ENCODE peak calls at places on chromosome 20, in five cellular contexts. N is ascending aorta; J is neuronal stem cell; E is CD4-positive, CD25-positive, alpha-beta regulatory T cell; D is naive thymus-derived CD4-positive, alpha-beta T cell. Q is an unnamed sample.

GRCh38 chr20:43752561-43753301 is 25.9 kb upstream of the GTSF1L start:
- DNase-seq in E (no peak), N (no peak), D (no peak), J (no peak), Q (peak; percentile 93)

GRCh38 chr20:10414982-10415650 is 18.9 kb downstream of the MKKS start:
- DNase-seq in D (no peak), E (no peak), J (peak; percentile 54), N (no peak), Q (no peak)

GRCh38 chr20:19440660-19441527 is 228.5 kb downstream of the SLC24A3 start:
- DNase-seq in D (no peak), N (no peak), E (no peak), J (no peak), Q (no peak)

GRCh38 chr20:45036044-45036755 is 64.7 kb downstream of the KCNS1 start:
- DNase-seq in N (no peak), D (no peak), J (no peak), E (no peak), Q (no peak)

GRCh38 chr20:40963505-40963845 is 65.1 kb upstream of the TOP1 start:
- DNase-seq in J (no peak), D (no peak), E (no peak), N (no peak), Q (no peak)

GRCh38 chr20:7505835-7506221 is 434.4 kb downstream of the HAO1 start:
- DNase-seq in D (no peak), N (no peak), E (no peak), J (no peak), Q (no peak)

GRCh38 chr20:63457737-63458136 is 14.7 kb downstream of the KCNQ2 start:
- DNase-seq in E (no peak), D (no peak), J (no peak), N (no peak), Q (no peak)

GRCh38 chr20:48198951-48199431 is 413.7 kb upstream of the SULF2 start:
- DNase-seq in E (no peak), D (no peak), J (no peak), N (no peak), Q (no peak)

GRCh38 chr20:32743237-32744112 is at the start of gene COMMD7:
- DNase-seq in D (peak; percentile 48), N (no peak), E (peak; percentile 61), J (no peak), Q (peak; percentile 49)

GRCh38 chr20:63874254-63874653 is 9.2 kb downstream of the TPD52L2 start:
- DNase-seq in J (no peak), D (no peak), E (no peak), N (no peak), Q (no peak)

GRCh38 chr20:33686008-33686983 is at the start of gene E2F1:
- DNase-seq in J (peak; percentile 95), E (peak; percentile 92), D (peak; percentile 85), N (peak; percentile 79), Q (peak; percentile 65)

GRCh38 chr20:51860015-51860882 is 57.9 kb upstream of the SALL4 start:
- DNase-seq in D (no peak), N (no peak), J (no peak), E (no peak), Q (no peak)

DNA sequence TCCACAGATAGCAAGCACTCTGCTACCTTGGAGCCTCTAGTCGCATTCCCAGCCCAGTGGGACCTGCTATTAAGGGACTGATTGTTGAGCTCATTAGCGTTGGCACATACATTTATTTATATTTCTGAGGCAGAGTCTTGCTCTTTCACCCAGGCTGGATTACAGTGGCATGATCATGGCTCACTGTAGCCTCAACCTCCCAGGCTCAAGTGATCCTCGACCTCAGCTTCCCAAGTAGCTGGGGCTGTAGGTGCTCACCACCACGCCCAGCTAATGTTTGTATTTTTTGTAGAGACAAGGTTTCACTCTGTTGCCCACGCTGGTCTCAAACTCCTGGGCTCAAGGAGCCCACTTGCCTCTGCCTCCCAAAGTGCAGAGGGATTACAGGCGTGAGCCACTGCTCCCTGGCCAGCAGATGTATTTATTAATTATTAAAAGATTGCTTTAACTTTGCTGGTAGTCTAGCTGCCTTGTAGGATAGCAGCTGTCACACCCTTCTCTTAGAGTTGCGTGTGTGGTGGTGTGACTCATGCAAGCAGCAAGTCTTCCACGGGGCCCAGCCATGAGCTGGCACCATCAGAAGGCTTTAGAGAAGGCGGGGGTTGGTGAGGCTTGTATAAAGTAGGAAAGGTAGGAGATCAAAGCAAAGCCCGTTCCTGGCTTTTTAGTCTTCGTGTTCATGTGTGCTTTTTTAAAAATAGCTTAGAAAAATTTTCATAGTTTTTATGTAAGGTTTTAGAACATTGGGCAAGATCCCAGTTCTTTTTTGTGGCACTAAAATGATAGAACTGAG is 16.5 kb downstream of the ACTR5 start:
- DNase-seq in D (no peak), E (no peak), N (peak; percentile 18), J (no peak), Q (no peak)
- H3K4me3 ChIP-seq in D (no peak overlapping the region), E (no peak overlapping the region), N (no peak overlapping the region), J (no peak overlapping the region), Q (no peak overlapping the region)

GRCh38 chr20:21340991-21341722 is 38.0 kb downstream of the XRN2 start:
- DNase-seq in D (no peak), J (no peak), E (no peak), N (no peak), Q (no peak)
- H3K4me3 ChIP-seq in D (no peak overlapping the region), J (no peak overlapping the region), E (no peak overlapping the region), N (no peak overlapping the region), Q (no peak overlapping the region)

GRCh38 chr20:62296724-62297448 is 5.9 kb upstream of the ADRM1 start:
- DNase-seq in E (no peak), N (no peak), D (no peak), J (no peak), Q (no peak)
- H3K4me3 ChIP-seq in E (no peak overlapping the region), N (no peak overlapping the region), D (no peak overlapping the region), J (peak overlapping the region; percentile 48), Q (no peak overlapping the region)

DNA sequence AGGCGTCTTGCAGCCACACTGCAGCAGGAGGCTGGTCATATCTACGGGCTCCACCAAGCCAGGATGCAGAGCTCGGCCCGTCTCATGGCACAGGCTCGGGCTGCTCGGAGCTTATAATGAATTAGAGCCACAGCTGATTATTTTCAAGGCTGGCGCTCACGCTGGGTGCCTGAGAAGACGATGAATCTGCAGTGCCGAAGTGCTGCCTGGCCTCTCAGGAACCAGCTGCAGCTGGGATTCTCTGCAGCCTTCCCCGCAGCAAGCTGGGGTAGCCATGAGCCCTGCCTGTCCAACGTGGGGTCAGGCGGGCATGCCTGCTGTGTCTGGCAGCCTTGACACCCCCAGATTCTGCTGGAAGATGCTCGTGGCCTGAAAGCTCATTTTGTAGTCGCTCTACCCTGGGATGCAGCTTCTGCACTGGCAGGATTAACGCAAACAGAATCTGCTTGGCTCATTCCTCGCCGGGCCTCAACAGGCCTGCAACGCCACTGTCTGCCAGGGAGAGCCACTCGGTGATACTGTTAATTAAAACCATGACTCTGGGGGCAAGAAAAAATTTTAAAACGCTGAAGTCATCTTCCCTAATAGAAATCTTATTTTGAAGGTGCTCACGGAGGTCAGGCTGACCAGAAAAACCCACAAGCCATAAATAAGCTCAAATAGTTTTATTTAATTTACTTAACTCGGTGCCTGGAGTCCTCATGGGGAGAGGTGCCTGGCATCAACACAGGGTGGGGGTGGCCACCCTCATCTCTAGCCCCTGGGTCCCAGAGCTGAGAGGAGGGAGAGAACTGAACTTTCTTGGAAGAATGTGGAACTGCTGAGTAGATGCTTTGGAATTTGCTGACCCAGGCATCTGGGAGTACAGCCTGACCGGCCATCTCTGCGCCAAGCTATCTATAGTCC is 104.5 kb downstream of the CDH26 start:
- DNase-seq in J (no peak), N (no peak), E (no peak), D (no peak), Q (no peak)
- H3K4me3 ChIP-seq in J (no peak overlapping the region), N (peak overlapping the region; percentile 54), E (no peak overlapping the region), D (no peak overlapping the region), Q (no peak overlapping the region)

GRCh38 chr20:53595018-53595378 is 1.4 kb upstream of the ZNF217 start:
- DNase-seq in D (no peak), J (no peak), N (no peak), E (no peak), Q (no peak)
- H3K4me3 ChIP-seq in D (peak overlapping the region; percentile 81), J (no peak overlapping the region), N (peak overlapping the region; percentile 98), E (peak overlapping the region; percentile 82), Q (peak overlapping the region; percentile 69)

GRCh38 chr20:6120491-6120988 is 2.3 kb downstream of the FERMT1 start:
- DNase-seq in D (no peak), N (no peak), J (no peak), E (no peak), Q (no peak)

GRCh38 chr20:6122873-6123649 is at the start of gene FERMT1:
- DNase-seq in E (no peak), N (no peak), D (no peak), J (peak; percentile 44), Q (no peak)

GRCh38 chr20:6122111-6122872 is 538 bp downstream of the FERMT1 start:
- DNase-seq in D (no peak), N (no peak), E (no peak), J (no peak), Q (no peak)

GRCh38 chr20:6121504-6121903 is 1.3 kb downstream of the FERMT1 start:
- DNase-seq in E (no peak), N (no peak), J (no peak), D (no peak), Q (no peak)

GRCh38 chr20:6123650-6124014 is 802 bp upstream of the FERMT1 start:
- DNase-seq in N (no peak), E (no peak), J (no peak), D (no peak), Q (no peak)
- H3K4me3 ChIP-seq in N (peak overlapping the region; percentile 68), E (no peak overlapping the region), J (no peak overlapping the region), D (no peak overlapping the region), Q (no peak overlapping the region)

GRCh38 chr20:16410626-16411025 is 162.6 kb downstream of the KIF16B start:
- DNase-seq in E (no peak), N (no peak), J (no peak), D (no peak), Q (no peak)

GRCh38 chr20:16404640-16405039 is 168.6 kb downstream of the KIF16B start:
- DNase-seq in N (no peak), E (no peak), J (no peak), D (no peak), Q (no peak)

GRCh38 chr20:16404171-16404570 is 169.1 kb downstream of the KIF16B start:
- DNase-seq in N (no peak), J (no peak), D (no peak), E (no peak), Q (no peak)

GRCh38 chr20:16405254-16405653 is 168.0 kb downstream of the KIF16B start:
- DNase-seq in D (no peak), E (no peak), J (no peak), N (no peak), Q (no peak)

DNA sequence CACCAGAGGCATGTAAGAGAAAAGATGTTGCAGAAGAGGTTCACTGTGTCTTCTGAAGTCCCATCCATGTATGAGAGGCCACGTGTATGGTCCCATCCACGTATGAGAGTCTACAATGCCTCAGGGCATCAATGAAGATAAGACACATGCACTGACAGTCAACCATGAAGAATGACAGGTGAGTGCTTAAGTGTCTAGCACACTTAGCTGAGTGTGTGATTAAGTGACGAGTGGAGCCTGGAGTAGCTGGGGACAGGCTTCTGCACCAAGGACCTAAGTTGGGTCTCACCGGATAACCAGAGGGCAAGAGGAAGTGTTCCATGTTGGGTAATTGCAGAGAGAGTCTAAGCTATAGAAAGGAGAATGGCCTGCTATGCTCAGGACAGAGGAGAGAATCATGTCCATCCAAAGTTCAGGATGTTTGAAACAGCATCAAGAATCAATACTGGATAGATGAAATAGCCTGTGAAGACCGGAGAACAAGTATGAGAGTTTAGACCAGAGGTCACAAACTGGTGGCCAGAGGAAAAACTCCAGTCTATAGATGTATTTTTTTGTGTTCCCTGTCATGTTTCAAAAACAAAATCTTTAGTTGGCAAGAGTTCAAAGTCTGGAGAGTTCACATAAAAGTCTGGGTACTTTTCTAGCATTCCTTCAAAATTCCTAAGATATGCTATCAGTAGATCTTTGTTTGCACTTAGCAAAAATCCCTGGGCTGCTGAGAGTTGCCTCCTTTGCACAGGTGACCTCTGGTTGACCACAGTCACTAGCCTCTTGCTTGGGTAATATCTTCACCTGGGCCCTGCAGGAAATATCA is 165.8 kb downstream of the KIF16B start:
- DNase-seq in J (no peak), E (no peak), D (no peak), N (no peak), Q (no peak)
- H3K4me3 ChIP-seq in J (no peak overlapping the region), E (no peak overlapping the region), D (no peak overlapping the region), N (no peak overlapping the region), Q (no peak overlapping the region)

Q was measured in GM12864.